ENCODE peak calls at places on chromosomes 3 and 15, in nine cellular contexts. R, Y, K, V, U, I, A, L and M are unnamed samples. For H3K27me3, the result is how much of the 10 kb centered on the place peaks cover.

GRCh38 chr3:17258823-17259436 is 374.2 kb downstream of the PLCL2 start:
- DNase-seq in R (no peak), Y (peak), K (no peak), V (no peak), U (peak), I (peak), A (no peak), L (no peak), M (peak)

GRCh38 chr15:89754361-89755154 is 3.5 kb upstream of the MESP1 start:
- DNase-seq in R (no peak), Y (no peak), K (no peak), V (no peak), U (no peak), I (no peak), A (no peak), L (no peak), M (no peak)

GRCh38 chr3:71469131-71469430 is 114.4 kb downstream of the FOXP1 start:
- DNase-seq in R (no peak), Y (no peak), K (no peak), V (no peak), U (no peak), I (no peak), A (no peak), L (no peak), M (no peak)

GRCh38 chr3:178971614-178972013 is 100.0 kb downstream of the ZMAT3 start:
- DNase-seq in R (no peak), Y (no peak), K (no peak), V (no peak), U (no peak), I (no peak), A (no peak), L (no peak), M (no peak)

GRCh38 chr3:126955004-126955790 is 27.7 kb upstream of the PLXNA1 start:
- DNase-seq in R (no peak), Y (no peak), K (no peak), V (peak), U (no peak), I (no peak), A (no peak), L (no peak), M (no peak)

GRCh38 chr3:62100233-62100989 is 272.9 kb downstream of the FEZF2 start:
- DNase-seq in R (no peak), Y (no peak), K (no peak), V (no peak), U (no peak), I (no peak), A (no peak), L (no peak), M (no peak)

GRCh38 chr15:34520566-34520965 is 62.9 kb downstream of the GOLGA8B start:
- DNase-seq in R (no peak), Y (no peak), K (no peak), V (no peak), U (no peak), I (no peak), A (no peak), L (no peak), M (no peak)

GRCh38 chr15:68440136-68440535 is 8.2 kb upstream of the ITGA11 start:
- DNase-seq in R (no peak), Y (no peak), K (no peak), V (no peak), U (no peak), I (no peak), A (no peak), L (no peak), M (no peak)

GRCh38 chr3:124258057-124258500 is 266.2 kb upstream of the ROPN1 start:
- DNase-seq in R (no peak), Y (no peak), K (peak), V (no peak), U (no peak), I (no peak), A (no peak), L (no peak), M (no peak)

GRCh38 chr3:151085889-151086483 is 522 bp downstream of the MED12L start:
- DNase-seq in R (peak), Y (peak), K (peak), V (no peak), U (no peak), I (peak), A (peak), L (no peak), M (peak)

GRCh38 chr15:85475317-85475701 is 94.9 kb downstream of the AKAP13 start:
- DNase-seq in R (no peak), Y (no peak), K (no peak), V (no peak), U (no peak), I (no peak), A (no peak), L (no peak), M (no peak)

GRCh38 chr3:50378024-50378423 is 18.7 kb upstream of the TMEM115 start:
- DNase-seq in R (no peak), Y (no peak), K (no peak), V (no peak), U (no peak), I (no peak), A (no peak), L (no peak), M (peak)

GRCh38 chr3:149715247-149715646 is 37.0 kb downstream of the COMMD2 start:
- DNase-seq in R (no peak), Y (no peak), K (no peak), V (no peak), U (no peak), I (no peak), A (no peak), L (no peak), M (no peak)

GRCh38 chr3:120568624-120569023 is 27.5 kb upstream of the NDUFB4 start:
- DNase-seq in R (no peak), Y (no peak), K (no peak), V (no peak), U (no peak), I (no peak), A (no peak), L (no peak), M (no peak)

GRCh38 chr3:52495777-52496602 is 852 bp downstream of the STAB1 start:
- DNase-seq in R (no peak), Y (no peak), K (peak), V (no peak), U (no peak), I (no peak), A (no peak), L (no peak), M (no peak)

GRCh38 chr3:41190509-41191284 is 8.6 kb upstream of the CTNNB1 start:
- DNase-seq in R (no peak), Y (no peak), K (no peak), V (no peak), U (no peak), I (no peak), A (no peak), L (no peak), M (no peak)

GRCh38 chr3:196218155-196218712 is 1.9 kb downstream of the SLC51A start:
- DNase-seq in R (no peak), Y (no peak), K (no peak), V (no peak), U (no peak), I (no peak), A (no peak), L (no peak), M (no peak)

GRCh38 chr3:99967796-99968195 is 146.5 kb downstream of the FILIP1L start:
- DNase-seq in R (no peak), Y (no peak), K (no peak), V (no peak), U (no peak), I (no peak), A (no peak), L (no peak), M (no peak)

GRCh38 chr15:72341361-72341760 is 21.4 kb upstream of the CELF6 start:
- DNase-seq in R (no peak), Y (peak), K (no peak), V (no peak), U (no peak), I (no peak), A (no peak), L (no peak), M (peak)

GRCh38 chr3:138861755-138862333 is 27.1 kb upstream of the PIK3CB start:
- DNase-seq in R (no peak), Y (no peak), K (no peak), V (no peak), U (no peak), I (no peak), A (no peak), L (no peak), M (no peak)

GRCh38 chr3:101979033-101979432 is 129.7 kb downstream of the NFKBIZ start:
- DNase-seq in R (no peak), Y (no peak), K (no peak), V (no peak), U (no peak), I (no peak), A (no peak), L (no peak), M (no peak)

GRCh38 chr3:85433334-85433733 is 474.5 kb downstream of the CADM2 start:
- DNase-seq in R (no peak), Y (no peak), K (no peak), V (no peak), U (no peak), I (no peak), A (no peak), L (no peak), M (no peak)

GRCh38 chr3:34011171-34012101 is 213.0 kb downstream of the PDCD6IP start:
- DNase-seq in R (no peak), Y (no peak), K (no peak), V (no peak), U (peak), I (no peak), A (no peak), L (peak), M (no peak)

GRCh38 chr3:98692787-98693473 is 70.2 kb upstream of the ST3GAL6 start:
- DNase-seq in R (no peak), Y (no peak), K (peak), V (no peak), U (no peak), I (no peak), A (no peak), L (no peak), M (no peak)

GRCh38 chr15:22873204-22873701 is 34.8 kb downstream of the NIPA2 start:
- DNase-seq in R (no peak), Y (no peak), K (no peak), V (no peak), U (no peak), I (no peak), A (no peak), L (peak), M (peak)

GRCh38 chr15:62896380-62896866 is 146.1 kb upstream of the TPM1 start:
- DNase-seq in R (no peak), Y (no peak), K (no peak), V (no peak), U (no peak), I (no peak), A (no peak), L (no peak), M (peak)

GRCh38 chr3:132245547-132245946 is 71.7 kb upstream of the ACP3 start:
- DNase-seq in R (no peak), Y (no peak), K (no peak), V (no peak), U (no peak), I (no peak), A (no peak), L (no peak), M (no peak)

GRCh38 chr3:54123538-54124196 is 1.3 kb downstream of the CACNA2D3 start:
- DNase-seq in R (no peak), Y (peak), K (no peak), V (no peak), U (no peak), I (no peak), A (peak), L (no peak), M (no peak)

GRCh38 chr3:45486926-45487325 is 98.5 kb downstream of the LARS2 start:
- DNase-seq in R (no peak), Y (no peak), K (no peak), V (no peak), U (no peak), I (no peak), A (no peak), L (no peak), M (no peak)

GRCh38 chr3:183438749-183439148 is 10.3 kb upstream of the MCF2L2 start:
- DNase-seq in R (no peak), Y (no peak), K (no peak), V (peak), U (no peak), I (no peak), A (no peak), L (no peak), M (no peak)

GRCh38 chr15:48021336-48022086 is 99.3 kb upstream of the SLC24A5 start:
- DNase-seq in R (no peak), Y (peak), K (no peak), V (no peak), U (no peak), I (no peak), A (no peak), L (no peak), M (no peak)

GRCh38 chr15:33026614-33027013 is 167.9 kb downstream of the FMN1 start:
- DNase-seq in R (no peak), Y (peak), K (no peak), V (no peak), U (no peak), I (no peak), A (no peak), L (no peak), M (no peak)

GRCh38 chr3:172194702-172195392 is 155.5 kb downstream of the FNDC3B start:
- DNase-seq in R (no peak), Y (peak), K (no peak), V (no peak), U (no peak), I (no peak), A (no peak), L (no peak), M (peak)

GRCh38 chr3:72821170-72821781 is 27.0 kb downstream of the SHQ1 start:
- DNase-seq in R (no peak), Y (no peak), K (peak), V (peak), U (no peak), I (peak), A (no peak), L (no peak), M (no peak)

GRCh38 chr3:4492240-4493007 is 724 bp upstream of the ITPR1 start:
- DNase-seq in R (no peak), Y (peak), K (peak), V (peak), U (no peak), I (peak), A (peak), L (peak), M (peak)

GRCh38 chr3:181805703-181806102 is 94.0 kb downstream of the SOX2 start:
- DNase-seq in R (no peak), Y (no peak), K (no peak), V (no peak), U (no peak), I (no peak), A (no peak), L (no peak), M (no peak)

GRCh38 chr15:56832125-56832524 is 86.3 kb upstream of the TCF12 start:
- DNase-seq in R (no peak), Y (no peak), K (peak), V (no peak), U (no peak), I (no peak), A (no peak), L (no peak), M (no peak)

GRCh38 chr3:32577621-32578556 is 7.2 kb upstream of the DYNC1LI1 start:
- DNase-seq in R (no peak), Y (no peak), K (no peak), V (no peak), U (no peak), I (no peak), A (no peak), L (no peak), M (no peak)

GRCh38 chr3:52986938-52987337 is 58.9 kb downstream of the SFMBT1 start:
- DNase-seq in R (no peak), Y (peak), K (no peak), V (no peak), U (no peak), I (no peak), A (no peak), L (no peak), M (no peak)

GRCh38 chr3:16173696-16174355 is 654 bp upstream of the GALNT15 start:
- DNase-seq in R (no peak), Y (no peak), K (no peak), V (no peak), U (no peak), I (no peak), A (no peak), L (no peak), M (no peak)
- H3K4me3 ChIP-seq in R (no peak), Y (no peak), K (no peak), V (no peak), U (no peak), I (no peak), A (peak), L (no peak), M (no peak)

GRCh38 chr3:194312186-194312742 is 38.9 kb downstream of the CPN2 start:
- DNase-seq in R (no peak), Y (no peak), K (no peak), V (no peak), U (no peak), I (no peak), A (peak), L (no peak), M (no peak)
- H3K27me3 ChIP-seq in R (under half), Y (under half), K (under half), V (under half), U (under half), I (under half), A (under half), L (under half), M (under half)

DNA sequence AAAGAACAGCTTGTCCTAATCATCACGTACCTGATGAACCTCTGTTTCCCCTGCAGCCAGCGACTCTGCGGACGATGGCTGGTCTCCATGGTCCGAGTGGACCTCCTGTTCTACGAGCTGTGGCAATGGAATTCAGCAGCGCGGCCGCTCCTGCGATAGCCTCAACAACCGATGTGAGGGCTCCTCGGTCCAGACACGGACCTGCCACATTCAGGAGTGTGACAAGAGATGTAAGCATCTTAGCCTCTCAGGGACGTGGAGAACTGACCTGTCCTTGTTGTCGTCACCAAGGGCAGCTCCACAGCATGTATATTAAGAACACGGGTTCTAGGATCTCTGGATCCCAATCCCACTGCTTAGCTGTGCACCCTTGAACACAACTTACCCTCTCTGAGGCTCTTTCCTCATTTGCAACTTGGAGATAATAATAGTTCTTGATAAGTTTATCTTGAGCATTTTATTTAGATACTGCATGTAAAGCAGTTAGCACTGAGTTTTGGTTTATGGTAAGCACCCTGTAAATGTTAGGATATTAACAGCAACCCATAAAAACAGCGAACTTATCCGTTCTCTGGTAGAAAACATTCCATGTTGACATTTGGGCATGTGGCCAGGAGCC is 6.5 kb downstream of the THBS1 start:
- DNase-seq in R (no peak), Y (no peak), K (peak), V (no peak), U (no peak), I (no peak), A (no peak), L (no peak), M (no peak)
- H3K4me3 ChIP-seq in R (no peak), Y (no peak), K (no peak), V (no peak), U (no peak), I (no peak), A (no peak), L (no peak), M (no peak)

GRCh38 chr15:80404057-80404718 is at the start of gene ARNT2:
- DNase-seq in R (no peak), Y (peak), K (peak), V (no peak), U (no peak), I (no peak), A (peak), L (no peak), M (peak)
- H3K27me3 ChIP-seq in R (under half), Y (half or more), K (under half), V (under half), U (under half), I (under half), A (under half), L (under half), M (under half)

GRCh38 chr15:70083946-70084345 is 13.8 kb downstream of the TLE3 start:
- DNase-seq in R (no peak), Y (no peak), K (no peak), V (no peak), U (no peak), I (no peak), A (no peak), L (no peak), M (peak)
- H3K4me3 ChIP-seq in R (no peak), Y (no peak), K (no peak), V (no peak), U (no peak), I (no peak), A (no peak), L (no peak), M (no peak)

DNA sequence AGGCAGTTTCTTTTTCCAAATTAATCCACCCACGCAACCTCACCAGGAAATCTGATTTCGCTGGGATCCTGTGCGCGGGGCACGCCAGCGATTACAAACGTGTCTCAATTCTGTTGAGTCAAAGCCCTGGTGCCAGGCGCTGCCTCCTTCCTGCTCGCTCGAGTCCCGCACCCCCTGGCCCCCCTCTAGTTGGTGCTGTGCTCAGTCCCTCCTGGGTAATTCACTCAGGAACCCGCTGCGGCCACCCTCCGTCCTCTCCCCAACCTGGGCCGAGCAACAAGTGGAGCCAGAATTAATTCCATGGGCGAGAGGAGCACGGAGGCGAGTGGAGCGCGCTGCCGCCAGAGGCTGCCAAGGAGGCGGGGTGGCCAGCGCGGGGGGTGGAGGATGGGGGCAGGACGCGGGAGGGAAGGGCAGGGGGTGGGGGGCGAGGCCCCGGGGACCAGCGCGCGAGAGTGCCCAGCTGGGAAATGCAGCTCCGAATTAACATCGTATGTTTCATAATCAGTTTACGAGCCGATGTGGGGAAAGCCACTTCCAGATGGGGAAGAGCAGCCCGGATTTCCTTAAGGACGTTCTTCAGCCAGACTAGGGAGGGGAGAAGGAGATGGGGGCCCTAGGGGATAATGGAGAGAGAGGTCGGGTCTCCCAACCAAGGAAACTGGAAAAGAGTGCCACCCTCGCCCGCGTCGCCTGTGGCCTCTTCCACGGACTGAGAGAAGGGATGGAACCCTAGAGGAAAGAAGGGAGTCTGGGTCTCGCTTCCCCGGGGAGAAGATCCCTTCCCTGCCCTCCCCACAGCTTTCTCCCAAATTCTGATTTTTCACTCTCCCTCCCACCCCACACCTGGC is 5.8 kb downstream of the WNT5A start:
- DNase-seq in R (no peak), Y (peak), K (no peak), V (no peak), U (no peak), I (no peak), A (peak), L (no peak), M (peak)
- H3K27me3 ChIP-seq in R (under half), Y (under half), K (under half), V (under half), U (under half), I (under half), A (under half), L (under half), M (half or more)